ENCODE peak calls at places on chromosomes 16 and 17, in four cellular contexts. D is fibroblast of lung, F is neuronal stem cell, J is mucosa of descending colon. Z is an unnamed sample.

GRCh38 chr17:16419929-16420271 is 4.5 kb downstream of the TRPV2 start:
- DNase-seq in D (peak), F (no peak), J (no peak), Z (no peak)

GRCh38 chr17:2837147-2837561 is 40.9 kb downstream of the RAP1GAP2 start:
- DNase-seq in D (no peak), F (no peak), J (no peak), Z (no peak)

GRCh38 chr17:10033982-10034381 is 128.9 kb upstream of the RCVRN start:
- DNase-seq in D (peak), F (no peak), J (no peak), Z (no peak)

GRCh38 chr16:88936008-88936912 is 40.7 kb downstream of the CBFA2T3 start:
- DNase-seq in D (no peak), F (no peak), J (peak), Z (no peak)

GRCh38 chr16:72850021-72850420 is 197.9 kb downstream of the ZFHX3 start:
- DNase-seq in D (no peak), F (no peak), J (no peak), Z (no peak)

GRCh38 chr17:57357392-57357784 is 101.1 kb downstream of the MSI2 start:
- DNase-seq in D (no peak), F (no peak), J (peak), Z (no peak)

GRCh38 chr16:88799569-88800276 is 3.9 kb upstream of the CDT1 start:
- DNase-seq in D (peak), F (no peak), J (no peak), Z (no peak)

GRCh38 chr17:69972251-69972650 is 102.8 kb upstream of the KCNJ16 start:
- DNase-seq in D (no peak), F (no peak), J (no peak), Z (no peak)

DNA sequence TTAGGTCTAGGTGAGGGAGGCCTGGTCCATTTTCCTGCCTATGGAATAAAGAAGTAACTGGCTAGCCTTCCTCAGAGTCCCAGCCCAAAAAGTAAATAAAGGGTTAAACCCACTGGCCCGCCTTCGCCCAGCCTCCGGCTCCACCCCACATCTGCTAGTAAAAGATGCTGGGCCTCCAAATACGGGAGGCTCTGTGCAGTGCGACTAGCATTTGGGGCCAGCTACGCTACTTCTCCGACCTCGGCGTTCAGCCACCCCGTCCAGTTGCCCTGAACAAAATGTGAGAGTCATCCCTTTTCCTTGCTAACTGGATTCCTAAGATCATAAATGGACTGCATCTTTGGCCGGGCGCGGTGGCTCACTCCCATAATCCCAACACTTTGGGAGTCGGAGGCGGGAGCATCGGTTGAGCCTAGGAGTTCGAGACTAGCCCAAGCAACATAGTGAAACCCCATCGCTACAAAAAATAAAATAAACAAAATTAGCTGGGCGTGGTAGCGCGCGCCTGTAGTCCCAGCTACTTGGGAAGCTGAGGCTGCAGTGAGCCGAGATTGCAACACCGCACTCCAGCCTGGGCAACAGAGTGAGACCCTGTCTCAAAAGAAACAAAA is 880 bp upstream of the MPP2 start:
- DNase-seq in D (peak), F (peak), J (no peak), Z (peak)
- H3K4me3 ChIP-seq in D (peak), F (peak), J (no peak), Z (peak)

GRCh38 chr17:45341389-45342158 is 24.8 kb upstream of the MAP3K14 start:
- DNase-seq in D (peak), F (peak), J (peak), Z (peak)
- H3K4me3 ChIP-seq in D (no peak), F (no peak), J (no peak), Z (peak)

GRCh38 chr17:77145635-77146632 is 5.2 kb downstream of the SEC14L1 start:
- DNase-seq in D (peak), F (no peak), J (no peak), Z (no peak)
- H3K4me3 ChIP-seq in D (no peak), F (no peak), J (no peak), Z (no peak)

DNA sequence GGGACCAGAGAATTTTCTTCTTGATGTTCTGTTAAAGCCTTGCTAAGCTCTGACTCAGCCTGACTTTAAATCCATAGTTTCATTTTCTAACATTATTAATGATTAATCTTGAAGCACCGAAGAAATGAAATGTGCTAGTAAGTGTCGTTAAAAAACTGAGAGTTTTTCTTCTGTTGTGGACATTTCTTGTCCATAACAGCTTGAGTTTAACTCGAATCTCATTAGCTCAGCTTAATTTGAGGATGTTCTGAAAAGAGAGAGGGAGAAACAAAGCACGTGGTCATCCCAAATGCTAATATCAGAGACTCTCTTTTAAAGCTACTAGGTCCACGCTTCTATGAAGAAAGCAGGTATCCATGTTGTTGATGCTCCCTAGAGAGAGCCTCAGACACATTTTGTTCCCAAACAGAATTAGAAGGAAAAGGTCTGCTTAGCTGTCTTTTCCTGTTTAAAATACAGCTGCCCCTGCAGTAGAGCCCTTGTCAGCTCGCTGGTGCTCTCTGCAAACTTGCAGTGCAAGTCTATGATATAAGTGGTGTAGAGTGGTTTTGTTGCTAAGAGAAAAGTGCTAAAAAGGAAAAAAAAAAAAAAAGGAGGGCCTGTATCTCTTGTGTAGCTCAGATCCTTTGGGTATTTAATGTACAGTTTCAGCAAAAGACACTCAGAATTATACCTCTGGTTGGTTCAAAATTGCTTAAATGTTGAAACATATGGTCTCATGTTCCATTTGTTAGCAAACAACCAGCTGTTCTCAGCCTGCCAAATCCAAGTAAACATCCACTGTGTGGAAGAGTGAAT is 191.1 kb upstream of the TBX2 start:
- DNase-seq in D (peak), F (no peak), J (no peak), Z (no peak)
- H3K4me3 ChIP-seq in D (peak), F (no peak), J (no peak), Z (no peak)

Z was measured in AG09309.